ENCODE peak calls at places on chromosome 2, in eight cellular contexts. One of them, this sample, is unnamed.

GRCh38 chr2:207898354-207898695 is 127.0 kb downstream of the PLEKHM3 start:
- DNase-seq in HCT116: no peak
- DNase-seq in fibroblast of lung: no peak
- DNase-seq in gastrocnemius medialis: no peak
- DNase-seq in endodermal cell: no peak
- DNase-seq in heart right ventricle: no peak
- DNase-seq in endothelial cell of umbilical vein: no peak
- DNase-seq in IMR-90: no peak
- DNase-seq in this sample: no peak

GRCh38 chr2:108614043-108614435 is 79.8 kb downstream of the LIMS1 start:
- DNase-seq in endodermal cell: no peak
- DNase-seq in heart right ventricle: no peak
- DNase-seq in gastrocnemius medialis: no peak
- DNase-seq in fibroblast of lung: no peak
- DNase-seq in endothelial cell of umbilical vein: no peak
- DNase-seq in IMR-90: no peak
- DNase-seq in HCT116: no peak
- DNase-seq in this sample: no peak

GRCh38 chr2:11161747-11162146 is 6.5 kb downstream of the SLC66A3 start:
- DNase-seq in IMR-90: no peak
- DNase-seq in endodermal cell: peak; percentile 35
- DNase-seq in HCT116: no peak
- DNase-seq in endothelial cell of umbilical vein: no peak
- DNase-seq in heart right ventricle: no peak
- DNase-seq in fibroblast of lung: no peak
- DNase-seq in gastrocnemius medialis: no peak
- DNase-seq in this sample: no peak

GRCh38 chr2:31256611-31257382 is 22.8 kb downstream of the EHD3 start:
- DNase-seq in endodermal cell: peak; percentile 78
- DNase-seq in IMR-90: no peak
- DNase-seq in fibroblast of lung: no peak
- DNase-seq in HCT116: no peak
- DNase-seq in gastrocnemius medialis: no peak
- DNase-seq in endothelial cell of umbilical vein: no peak
- DNase-seq in heart right ventricle: no peak
- DNase-seq in this sample: no peak

GRCh38 chr2:74571058-74571457 is 16.5 kb downstream of the DOK1 start:
- DNase-seq in fibroblast of lung: no peak
- DNase-seq in endothelial cell of umbilical vein: no peak
- DNase-seq in gastrocnemius medialis: no peak
- DNase-seq in endodermal cell: no peak
- DNase-seq in HCT116: no peak
- DNase-seq in IMR-90: no peak
- DNase-seq in heart right ventricle: no peak
- DNase-seq in this sample: no peak

GRCh38 chr2:219832904-219833303 is 205.5 kb downstream of the SLC4A3 start:
- DNase-seq in fibroblast of lung: no peak
- DNase-seq in heart right ventricle: no peak
- DNase-seq in IMR-90: no peak
- DNase-seq in gastrocnemius medialis: no peak
- DNase-seq in HCT116: no peak
- DNase-seq in endodermal cell: no peak
- DNase-seq in endothelial cell of umbilical vein: no peak
- DNase-seq in this sample: no peak

GRCh38 chr2:159758686-159759085 is 39.3 kb downstream of the CD302 start:
- DNase-seq in gastrocnemius medialis: no peak
- DNase-seq in heart right ventricle: no peak
- DNase-seq in endodermal cell: no peak
- DNase-seq in IMR-90: no peak
- DNase-seq in endothelial cell of umbilical vein: no peak
- DNase-seq in HCT116: no peak
- DNase-seq in fibroblast of lung: peak; percentile 61
- DNase-seq in this sample: no peak

GRCh38 chr2:3323360-3324035 is 54.1 kb downstream of the EIPR1 start:
- DNase-seq in heart right ventricle: no peak
- DNase-seq in gastrocnemius medialis: no peak
- DNase-seq in IMR-90: no peak
- DNase-seq in endothelial cell of umbilical vein: no peak
- DNase-seq in HCT116: no peak
- DNase-seq in fibroblast of lung: no peak
- DNase-seq in endodermal cell: no peak
- DNase-seq in this sample: no peak

GRCh38 chr2:27828305-27828704 is 56.8 kb downstream of the MRPL33 start:
- DNase-seq in HCT116: no peak
- DNase-seq in IMR-90: no peak
- DNase-seq in heart right ventricle: no peak
- DNase-seq in fibroblast of lung: no peak
- DNase-seq in gastrocnemius medialis: no peak
- DNase-seq in endodermal cell: no peak
- DNase-seq in endothelial cell of umbilical vein: no peak
- DNase-seq in this sample: no peak

GRCh38 chr2:25132296-25132630 is 36.1 kb downstream of the POMC start:
- DNase-seq in IMR-90: no peak
- DNase-seq in fibroblast of lung: peak; percentile 3
- DNase-seq in HCT116: no peak
- DNase-seq in gastrocnemius medialis: no peak
- DNase-seq in heart right ventricle: no peak
- DNase-seq in endothelial cell of umbilical vein: no peak
- DNase-seq in endodermal cell: peak; percentile 77
- DNase-seq in this sample: no peak

GRCh38 chr2:111905990-111906735 is 7.8 kb downstream of the MERTK start:
- DNase-seq in gastrocnemius medialis: peak; percentile 8
- DNase-seq in endodermal cell: no peak
- DNase-seq in IMR-90: no peak
- DNase-seq in fibroblast of lung: no peak
- DNase-seq in endothelial cell of umbilical vein: peak; percentile 66
- DNase-seq in heart right ventricle: no peak
- DNase-seq in HCT116: no peak
- DNase-seq in this sample: no peak

GRCh38 chr2:100321181-100321880 is 970 bp downstream of the LONRF2 start:
- DNase-seq in IMR-90: peak; percentile 21
- DNase-seq in fibroblast of lung: peak; percentile 68
- DNase-seq in HCT116: no peak
- DNase-seq in heart right ventricle: peak; percentile 5
- DNase-seq in gastrocnemius medialis: no peak
- DNase-seq in endodermal cell: peak; percentile 89
- DNase-seq in endothelial cell of umbilical vein: peak; percentile 10
- DNase-seq in this sample: peak; percentile 41

GRCh38 chr2:101779652-101780051 is 82.1 kb downstream of the MAP4K4 start:
- DNase-seq in HCT116: no peak
- DNase-seq in endodermal cell: no peak
- DNase-seq in endothelial cell of umbilical vein: no peak
- DNase-seq in IMR-90: no peak
- DNase-seq in heart right ventricle: no peak
- DNase-seq in gastrocnemius medialis: no peak
- DNase-seq in fibroblast of lung: no peak
- DNase-seq in this sample: no peak

GRCh38 chr2:207861789-207862188 is 92.1 kb upstream of the FZD5 start:
- DNase-seq in HCT116: no peak
- DNase-seq in IMR-90: no peak
- DNase-seq in heart right ventricle: no peak
- DNase-seq in gastrocnemius medialis: no peak
- DNase-seq in fibroblast of lung: no peak
- DNase-seq in endothelial cell of umbilical vein: no peak
- DNase-seq in endodermal cell: no peak
- DNase-seq in this sample: no peak

GRCh38 chr2:205390866-205391265 is 291.4 kb upstream of the NRP2 start:
- DNase-seq in heart right ventricle: no peak
- DNase-seq in HCT116: no peak
- DNase-seq in gastrocnemius medialis: no peak
- DNase-seq in endodermal cell: no peak
- DNase-seq in endothelial cell of umbilical vein: peak; percentile 24
- DNase-seq in fibroblast of lung: no peak
- DNase-seq in IMR-90: peak; percentile 25
- DNase-seq in this sample: no peak

GRCh38 chr2:119751706-119752105 is 8.0 kb upstream of the PTPN4 start:
- DNase-seq in heart right ventricle: no peak
- DNase-seq in endodermal cell: no peak
- DNase-seq in endothelial cell of umbilical vein: no peak
- DNase-seq in gastrocnemius medialis: no peak
- DNase-seq in HCT116: no peak
- DNase-seq in fibroblast of lung: no peak
- DNase-seq in IMR-90: peak; percentile 11
- DNase-seq in this sample: no peak

GRCh38 chr2:119748135-119748534 is 11.6 kb upstream of the PTPN4 start:
- DNase-seq in gastrocnemius medialis: no peak
- DNase-seq in endodermal cell: no peak
- DNase-seq in endothelial cell of umbilical vein: no peak
- DNase-seq in IMR-90: no peak
- DNase-seq in fibroblast of lung: peak; percentile 18
- DNase-seq in HCT116: no peak
- DNase-seq in heart right ventricle: no peak
- DNase-seq in this sample: no peak

GRCh38 chr2:119747311-119747710 is 12.4 kb upstream of the PTPN4 start:
- DNase-seq in endodermal cell: no peak
- DNase-seq in heart right ventricle: no peak
- DNase-seq in endothelial cell of umbilical vein: no peak
- DNase-seq in IMR-90: no peak
- DNase-seq in HCT116: no peak
- DNase-seq in gastrocnemius medialis: no peak
- DNase-seq in fibroblast of lung: no peak
- DNase-seq in this sample: no peak

GRCh38 chr2:119746836-119747235 is 12.9 kb upstream of the PTPN4 start:
- DNase-seq in gastrocnemius medialis: no peak
- DNase-seq in IMR-90: peak; percentile 17
- DNase-seq in HCT116: no peak
- DNase-seq in heart right ventricle: no peak
- DNase-seq in endodermal cell: no peak
- DNase-seq in fibroblast of lung: peak; percentile 55
- DNase-seq in endothelial cell of umbilical vein: no peak
- DNase-seq in this sample: no peak

GRCh38 chr2:119749405-119750066 is 10.2 kb upstream of the PTPN4 start:
- DNase-seq in heart right ventricle: no peak
- DNase-seq in endothelial cell of umbilical vein: peak; percentile 63
- DNase-seq in gastrocnemius medialis: no peak
- DNase-seq in IMR-90: peak; percentile 54
- DNase-seq in endodermal cell: no peak
- DNase-seq in fibroblast of lung: peak; percentile 82
- DNase-seq in HCT116: no peak
- DNase-seq in this sample: no peak
- TF ChIP-seq CTCF in heart right ventricle: no peak
- TF ChIP-seq CTCF in endothelial cell of umbilical vein: no peak
- TF ChIP-seq CTCF in gastrocnemius medialis: no peak
- TF ChIP-seq CTCF in IMR-90: no peak
- TF ChIP-seq CTCF in endodermal cell: no peak
- TF ChIP-seq CTCF in fibroblast of lung: no peak
- TF ChIP-seq CTCF in HCT116: no peak
- TF ChIP-seq CTCF in this sample: no peak

GRCh38 chr2:241639385-241639784 is 1.9 kb downstream of the ATG4B start:
- DNase-seq in HCT116: no peak
- DNase-seq in endodermal cell: peak; percentile 65
- DNase-seq in IMR-90: no peak
- DNase-seq in fibroblast of lung: no peak
- DNase-seq in gastrocnemius medialis: no peak
- DNase-seq in heart right ventricle: no peak
- DNase-seq in endothelial cell of umbilical vein: no peak
- DNase-seq in this sample: no peak

GRCh38 chr2:241641631-241642030 is 4.1 kb downstream of the ATG4B start:
- DNase-seq in endodermal cell: no peak
- DNase-seq in HCT116: no peak
- DNase-seq in endothelial cell of umbilical vein: no peak
- DNase-seq in fibroblast of lung: no peak
- DNase-seq in heart right ventricle: no peak
- DNase-seq in gastrocnemius medialis: no peak
- DNase-seq in IMR-90: no peak
- DNase-seq in this sample: no peak

GRCh38 chr2:241638063-241638660 is 669 bp downstream of the ATG4B start:
- DNase-seq in fibroblast of lung: no peak
- DNase-seq in endodermal cell: no peak
- DNase-seq in HCT116: no peak
- DNase-seq in IMR-90: no peak
- DNase-seq in heart right ventricle: no peak
- DNase-seq in gastrocnemius medialis: no peak
- DNase-seq in endothelial cell of umbilical vein: peak; percentile 26
- DNase-seq in this sample: no peak

GRCh38 chr2:241638940-241639339 is 1.4 kb downstream of the ATG4B start:
- DNase-seq in HCT116: no peak
- DNase-seq in endodermal cell: no peak
- DNase-seq in endothelial cell of umbilical vein: no peak
- DNase-seq in IMR-90: no peak
- DNase-seq in gastrocnemius medialis: no peak
- DNase-seq in fibroblast of lung: no peak
- DNase-seq in heart right ventricle: no peak
- DNase-seq in this sample: no peak

GRCh38 chr2:241640165-241640795 is 2.8 kb downstream of the ATG4B start:
- DNase-seq in heart right ventricle: no peak
- DNase-seq in endothelial cell of umbilical vein: no peak
- DNase-seq in gastrocnemius medialis: no peak
- DNase-seq in fibroblast of lung: no peak
- DNase-seq in endodermal cell: no peak
- DNase-seq in HCT116: no peak
- DNase-seq in IMR-90: no peak
- DNase-seq in this sample: no peak
- H3K4me3 ChIP-seq in heart right ventricle: no peak overlapping the region
- H3K4me3 ChIP-seq in endothelial cell of umbilical vein: no peak overlapping the region
- H3K4me3 ChIP-seq in gastrocnemius medialis: no peak overlapping the region
- H3K4me3 ChIP-seq in fibroblast of lung: no peak overlapping the region
- H3K4me3 ChIP-seq in endodermal cell: peak overlapping the region; percentile 69
- H3K4me3 ChIP-seq in HCT116: no peak overlapping the region
- H3K4me3 ChIP-seq in IMR-90: no peak overlapping the region
- H3K4me3 ChIP-seq in this sample: no peak overlapping the region

GRCh38 chr2:96112501-96113366 is 3.6 kb downstream of the ADRA2B start:
- DNase-seq in fibroblast of lung: no peak
- DNase-seq in HCT116: no peak
- DNase-seq in IMR-90: no peak
- DNase-seq in endothelial cell of umbilical vein: no peak
- DNase-seq in endodermal cell: no peak
- DNase-seq in heart right ventricle: no peak
- DNase-seq in gastrocnemius medialis: no peak
- DNase-seq in this sample: no peak

GRCh38 chr2:96114546-96114902 is 1.8 kb downstream of the ADRA2B start:
- DNase-seq in heart right ventricle: no peak
- DNase-seq in endothelial cell of umbilical vein: no peak
- DNase-seq in endodermal cell: no peak
- DNase-seq in HCT116: no peak
- DNase-seq in fibroblast of lung: no peak
- DNase-seq in gastrocnemius medialis: no peak
- DNase-seq in IMR-90: no peak
- DNase-seq in this sample: no peak

GRCh38 chr2:96113951-96114350 is 2.4 kb downstream of the ADRA2B start:
- DNase-seq in fibroblast of lung: no peak
- DNase-seq in IMR-90: no peak
- DNase-seq in HCT116: no peak
- DNase-seq in heart right ventricle: no peak
- DNase-seq in endodermal cell: no peak
- DNase-seq in endothelial cell of umbilical vein: no peak
- DNase-seq in gastrocnemius medialis: no peak
- DNase-seq in this sample: no peak

GRCh38 chr2:96111823-96112500 is 4.4 kb downstream of the ADRA2B start:
- DNase-seq in IMR-90: no peak
- DNase-seq in endothelial cell of umbilical vein: no peak
- DNase-seq in gastrocnemius medialis: no peak
- DNase-seq in endodermal cell: peak; percentile 41
- DNase-seq in fibroblast of lung: no peak
- DNase-seq in HCT116: no peak
- DNase-seq in heart right ventricle: no peak
- DNase-seq in this sample: no peak

GRCh38 chr2:96113367-96113677 is 3.0 kb downstream of the ADRA2B start:
- DNase-seq in IMR-90: no peak
- DNase-seq in heart right ventricle: no peak
- DNase-seq in endothelial cell of umbilical vein: no peak
- DNase-seq in fibroblast of lung: no peak
- DNase-seq in gastrocnemius medialis: no peak
- DNase-seq in HCT116: no peak
- DNase-seq in endodermal cell: peak; percentile 76
- DNase-seq in this sample: no peak
- TF ChIP-seq CTCF in IMR-90: no peak
- TF ChIP-seq CTCF in heart right ventricle: no peak
- TF ChIP-seq CTCF in endothelial cell of umbilical vein: no peak
- TF ChIP-seq CTCF in fibroblast of lung: no peak
- TF ChIP-seq CTCF in gastrocnemius medialis: no peak
- TF ChIP-seq CTCF in HCT116: peak; percentile 42
- TF ChIP-seq CTCF in endodermal cell: peak; percentile 60
- TF ChIP-seq CTCF in this sample: no peak

GRCh38 chr2:157874278-157874825 is 1.8 kb downstream of the ACVR1 start:
- DNase-seq in gastrocnemius medialis: no peak
- DNase-seq in heart right ventricle: peak; percentile 38
- DNase-seq in HCT116: no peak
- DNase-seq in IMR-90: no peak
- DNase-seq in endothelial cell of umbilical vein: peak; percentile 35
- DNase-seq in fibroblast of lung: peak; percentile 41
- DNase-seq in endodermal cell: no peak
- DNase-seq in this sample: peak; percentile 21
- H3K4me3 ChIP-seq in gastrocnemius medialis: peak overlapping the region; percentile 86
- H3K4me3 ChIP-seq in heart right ventricle: peak overlapping the region; percentile 71
- H3K4me3 ChIP-seq in HCT116: no peak overlapping the region
- H3K4me3 ChIP-seq in IMR-90: peak overlapping the region; percentile 98
- H3K4me3 ChIP-seq in endothelial cell of umbilical vein: peak overlapping the region; percentile 95
- H3K4me3 ChIP-seq in fibroblast of lung: peak overlapping the region; percentile 74
- H3K4me3 ChIP-seq in endodermal cell: peak overlapping the region; percentile 95
- H3K4me3 ChIP-seq in this sample: peak overlapping the region; percentile 88

This sample was measured in psoas muscle.